ENCODE peak calls at places on chromosomes 11 and 22, in four cellular contexts. O is adrenal gland, K is ovary, E is testis. Z is an unnamed sample.

GRCh38 chr11:35427158-35427557 is 7.8 kb upstream of the SLC1A2 start:
- DNase-seq in O (no peak), K (no peak), E (no peak), Z (no peak)

GRCh38 chr11:132119573-132119972 is 749.2 kb downstream of the NTM start:
- DNase-seq in O (no peak), K (no peak), E (no peak), Z (no peak)

GRCh38 chr11:44957051-44957515 is 6.4 kb upstream of the TP53I11 start:
- DNase-seq in O (no peak), K (peak), E (peak), Z (no peak)

GRCh38 chr11:288328-289144 is at the start of gene PGGHG:
- DNase-seq in O (peak), K (peak), E (peak), Z (peak)

GRCh38 chr11:116215471-116216113 is 557.2 kb downstream of the BUD13 start:
- DNase-seq in O (no peak), K (no peak), E (no peak), Z (no peak)

GRCh38 chr11:123253223-123253622 is 58.2 kb upstream of the CLMP start:
- DNase-seq in O (no peak), K (no peak), E (no peak), Z (no peak)

GRCh38 chr11:6022954-6023353 is 7.6 kb downstream of the OR56A1 start:
- DNase-seq in O (no peak), K (no peak), E (peak), Z (peak)

GRCh38 chr11:35107866-35108265 is 31.1 kb upstream of the CD44 start:
- DNase-seq in O (no peak), K (no peak), E (no peak), Z (peak)

GRCh38 chr11:64067257-64067993 is 31.7 kb downstream of the FLRT1 start:
- DNase-seq in O (no peak), K (no peak), E (no peak), Z (no peak)

GRCh38 chr11:118790357-118791014 is 478 bp downstream of the DDX6 start:
- DNase-seq in O (peak), K (no peak), E (peak), Z (peak)

DNA sequence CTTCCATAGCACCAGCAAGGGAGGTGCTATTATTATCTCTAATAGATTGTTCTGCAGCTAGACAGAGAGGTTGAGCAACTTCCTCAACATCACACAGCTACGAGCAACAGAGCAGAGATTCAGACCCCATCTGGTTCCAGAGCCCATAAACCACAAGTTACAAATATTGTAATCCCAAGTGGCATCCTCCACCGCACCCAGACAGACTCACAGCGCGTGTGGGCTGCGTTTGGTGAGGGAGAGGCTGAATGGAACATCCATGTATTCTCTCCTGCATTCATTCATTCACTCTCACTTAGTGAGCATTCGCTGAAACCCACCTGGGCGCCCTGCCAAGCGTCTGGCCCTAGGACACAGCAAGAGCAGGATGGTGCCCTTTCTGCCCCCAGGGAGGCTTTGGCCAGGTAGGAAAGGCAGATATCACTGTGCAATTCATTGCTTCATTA is 33.5 kb downstream of the LIF start:
- DNase-seq in O (peak), K (no peak), E (no peak), Z (no peak)
- TF ChIP-seq POLR2A in O (no peak), K (no peak), E (no peak), Z (no peak)

GRCh38 chr11:120316880-120317688 is 8.0 kb upstream of the TLCD5 start:
- DNase-seq in O (peak), K (peak), E (no peak), Z (no peak)
- TF ChIP-seq POLR2A in O (no peak), K (no peak), E (no peak), Z (no peak)

GRCh38 chr22:50196256-50196655 is 4.6 kb upstream of the SELENOO start:
- DNase-seq in O (no peak), K (no peak), E (no peak), Z (no peak)
- TF ChIP-seq POLR2A in O (no peak), K (no peak), E (no peak), Z (no peak)

DNA sequence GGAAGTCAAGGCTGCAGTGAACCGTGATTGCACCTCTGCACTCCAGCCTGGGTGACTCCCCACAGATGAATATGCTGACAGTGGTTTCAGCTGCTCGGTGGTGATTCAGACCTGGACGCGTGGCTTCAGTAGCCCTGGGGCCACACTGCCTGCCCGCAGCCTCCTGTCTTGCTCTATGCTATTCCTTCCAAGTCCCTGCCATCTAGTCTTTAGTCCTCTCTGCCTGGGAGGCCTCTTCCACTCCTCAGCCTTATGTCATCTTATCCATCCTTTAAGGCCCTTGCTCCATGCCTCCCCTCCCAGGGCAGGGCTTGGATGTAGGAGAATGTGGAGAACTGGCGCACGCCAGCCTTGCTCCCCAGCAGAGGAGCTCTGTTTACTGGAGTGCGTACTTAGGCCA is 23.0 kb downstream of the YDJC start:
- DNase-seq in O (no peak), K (no peak), E (no peak), Z (no peak)
- TF ChIP-seq POLR2A in O (no peak), K (no peak), E (no peak), Z (no peak)

DNA sequence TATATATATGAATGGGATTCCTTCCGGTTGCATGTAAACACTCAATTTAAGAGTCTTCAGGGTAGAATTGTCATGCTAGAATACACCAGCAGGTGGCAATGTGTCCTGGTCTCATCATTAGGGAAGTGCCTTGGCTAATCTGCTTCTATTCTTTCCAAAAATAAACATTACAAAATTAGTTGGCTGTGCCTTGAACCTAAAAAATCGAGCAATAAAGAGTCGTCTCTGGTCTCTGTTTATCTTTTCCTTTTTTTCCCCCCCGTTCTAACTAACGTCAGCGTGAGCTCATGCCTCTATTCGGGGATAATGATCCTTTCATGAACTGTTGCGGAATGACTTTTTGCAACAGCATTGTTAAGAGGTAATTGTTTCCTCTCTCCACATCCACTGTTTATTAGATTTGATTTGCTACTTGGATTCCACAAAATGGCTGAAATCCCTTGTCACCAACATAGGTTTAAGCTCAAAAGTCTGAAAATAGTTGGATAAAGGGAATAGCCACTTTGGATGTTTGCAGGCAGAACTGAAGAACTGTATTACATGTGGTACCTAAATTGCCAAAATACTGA is 1.2 kb upstream of the ARHGEF12 start:
- DNase-seq in O (peak), K (no peak), E (peak), Z (peak)
- TF ChIP-seq POLR2A in O (no peak), K (peak), E (no peak), Z (no peak)